ENCODE peak calls at places on chromosome 11, in nine cellular contexts. One of them, this sample, is unnamed.

GRCh38 chr11:67646535-67647336 is 3.8 kb downstream of the ACY3 start:
- DNase-seq in GM12878: peak; percentile 70
- DNase-seq in activated naive CD4-positive, alpha-beta T cell: peak; percentile 12
- DNase-seq in non-pigmented ciliary epithelial cell: no peak
- DNase-seq in GM10248: no peak
- DNase-seq in psoas muscle: no peak
- DNase-seq in Right ventricle myocardium superior: no peak
- DNase-seq in stimulated activated CD8-positive, alpha-beta memory T cell treated with anti-CD3 and anti-CD28 coated beads, Interleukin-15, amount 100 ng/mL, for 4 hours: no peak
- DNase-seq in left ventricle myocardium superior: no peak
- DNase-seq in this sample: no peak

GRCh38 chr11:25943777-25944661 is 387.9 kb upstream of the ANO3 start:
- DNase-seq in psoas muscle: no peak
- DNase-seq in stimulated activated CD8-positive, alpha-beta memory T cell treated with anti-CD3 and anti-CD28 coated beads, Interleukin-15, amount 100 ng/mL, for 4 hours: no peak
- DNase-seq in activated naive CD4-positive, alpha-beta T cell: no peak
- DNase-seq in left ventricle myocardium superior: no peak
- DNase-seq in GM10248: no peak
- DNase-seq in non-pigmented ciliary epithelial cell: no peak
- DNase-seq in GM12878: no peak
- DNase-seq in Right ventricle myocardium superior: no peak
- DNase-seq in this sample: no peak

GRCh38 chr11:46505741-46506485 is 87.9 kb downstream of the AMBRA1 start:
- DNase-seq in non-pigmented ciliary epithelial cell: no peak
- DNase-seq in stimulated activated CD8-positive, alpha-beta memory T cell treated with anti-CD3 and anti-CD28 coated beads, Interleukin-15, amount 100 ng/mL, for 4 hours: no peak
- DNase-seq in activated naive CD4-positive, alpha-beta T cell: no peak
- DNase-seq in left ventricle myocardium superior: peak; percentile 54
- DNase-seq in GM10248: no peak
- DNase-seq in psoas muscle: no peak
- DNase-seq in Right ventricle myocardium superior: peak; percentile 40
- DNase-seq in GM12878: no peak
- DNase-seq in this sample: no peak

GRCh38 chr11:1763336-1763795 is 361 bp downstream of the CTSD start:
- DNase-seq in left ventricle myocardium superior: no peak
- DNase-seq in psoas muscle: peak; percentile 42
- DNase-seq in GM12878: no peak
- DNase-seq in activated naive CD4-positive, alpha-beta T cell: no peak
- DNase-seq in Right ventricle myocardium superior: no peak
- DNase-seq in GM10248: no peak
- DNase-seq in stimulated activated CD8-positive, alpha-beta memory T cell treated with anti-CD3 and anti-CD28 coated beads, Interleukin-15, amount 100 ng/mL, for 4 hours: no peak
- DNase-seq in non-pigmented ciliary epithelial cell: no peak
- DNase-seq in this sample: no peak

GRCh38 chr11:91459840-91460239 is 764.8 kb upstream of the FAT3 start:
- DNase-seq in activated naive CD4-positive, alpha-beta T cell: no peak
- DNase-seq in GM10248: no peak
- DNase-seq in non-pigmented ciliary epithelial cell: no peak
- DNase-seq in Right ventricle myocardium superior: no peak
- DNase-seq in GM12878: no peak
- DNase-seq in left ventricle myocardium superior: no peak
- DNase-seq in psoas muscle: no peak
- DNase-seq in stimulated activated CD8-positive, alpha-beta memory T cell treated with anti-CD3 and anti-CD28 coated beads, Interleukin-15, amount 100 ng/mL, for 4 hours: no peak
- DNase-seq in this sample: no peak

GRCh38 chr11:1231396-1232327 is 8.8 kb downstream of the MUC5B start:
- DNase-seq in GM10248: no peak
- DNase-seq in left ventricle myocardium superior: peak; percentile 26
- DNase-seq in GM12878: no peak
- DNase-seq in non-pigmented ciliary epithelial cell: no peak
- DNase-seq in Right ventricle myocardium superior: peak; percentile 30
- DNase-seq in psoas muscle: peak; percentile 9
- DNase-seq in stimulated activated CD8-positive, alpha-beta memory T cell treated with anti-CD3 and anti-CD28 coated beads, Interleukin-15, amount 100 ng/mL, for 4 hours: no peak
- DNase-seq in activated naive CD4-positive, alpha-beta T cell: no peak
- DNase-seq in this sample: no peak

GRCh38 chr11:63667993-63668392 is 3.2 kb downstream of the ATL3 start:
- DNase-seq in psoas muscle: no peak
- DNase-seq in left ventricle myocardium superior: no peak
- DNase-seq in non-pigmented ciliary epithelial cell: peak; percentile 82
- DNase-seq in activated naive CD4-positive, alpha-beta T cell: no peak
- DNase-seq in stimulated activated CD8-positive, alpha-beta memory T cell treated with anti-CD3 and anti-CD28 coated beads, Interleukin-15, amount 100 ng/mL, for 4 hours: no peak
- DNase-seq in Right ventricle myocardium superior: no peak
- DNase-seq in GM10248: no peak
- DNase-seq in GM12878: no peak
- DNase-seq in this sample: no peak

GRCh38 chr11:72589802-72590761 is 84.1 kb downstream of the PDE2A start:
- DNase-seq in GM10248: peak; percentile 56
- DNase-seq in GM12878: no peak
- DNase-seq in psoas muscle: peak; percentile 34
- DNase-seq in left ventricle myocardium superior: peak; percentile 61
- DNase-seq in stimulated activated CD8-positive, alpha-beta memory T cell treated with anti-CD3 and anti-CD28 coated beads, Interleukin-15, amount 100 ng/mL, for 4 hours: no peak
- DNase-seq in non-pigmented ciliary epithelial cell: no peak
- DNase-seq in activated naive CD4-positive, alpha-beta T cell: peak; percentile 49
- DNase-seq in Right ventricle myocardium superior: peak; percentile 57
- DNase-seq in this sample: no peak

GRCh38 chr11:60428517-60428916 is 855 bp upstream of the MS4A5 start:
- DNase-seq in psoas muscle: no peak
- DNase-seq in GM12878: no peak
- DNase-seq in non-pigmented ciliary epithelial cell: no peak
- DNase-seq in left ventricle myocardium superior: no peak
- DNase-seq in Right ventricle myocardium superior: no peak
- DNase-seq in stimulated activated CD8-positive, alpha-beta memory T cell treated with anti-CD3 and anti-CD28 coated beads, Interleukin-15, amount 100 ng/mL, for 4 hours: no peak
- DNase-seq in activated naive CD4-positive, alpha-beta T cell: no peak
- DNase-seq in GM10248: no peak
- DNase-seq in this sample: no peak

GRCh38 chr11:78806214-78807004 is 231.7 kb upstream of the NARS2 start:
- DNase-seq in GM12878: no peak
- DNase-seq in GM10248: no peak
- DNase-seq in left ventricle myocardium superior: no peak
- DNase-seq in non-pigmented ciliary epithelial cell: no peak
- DNase-seq in Right ventricle myocardium superior: no peak
- DNase-seq in psoas muscle: no peak
- DNase-seq in activated naive CD4-positive, alpha-beta T cell: no peak
- DNase-seq in stimulated activated CD8-positive, alpha-beta memory T cell treated with anti-CD3 and anti-CD28 coated beads, Interleukin-15, amount 100 ng/mL, for 4 hours: no peak
- DNase-seq in this sample: no peak

GRCh38 chr11:60952742-60953170 is 780 bp upstream of the SLC15A3 start:
- DNase-seq in non-pigmented ciliary epithelial cell: no peak
- DNase-seq in Right ventricle myocardium superior: no peak
- DNase-seq in stimulated activated CD8-positive, alpha-beta memory T cell treated with anti-CD3 and anti-CD28 coated beads, Interleukin-15, amount 100 ng/mL, for 4 hours: no peak
- DNase-seq in activated naive CD4-positive, alpha-beta T cell: no peak
- DNase-seq in left ventricle myocardium superior: peak; percentile 42
- DNase-seq in GM12878: no peak
- DNase-seq in psoas muscle: no peak
- DNase-seq in GM10248: no peak
- DNase-seq in this sample: no peak

GRCh38 chr11:62241095-62241494 is 944 bp upstream of the SCGB1D2 start:
- DNase-seq in GM10248: no peak
- DNase-seq in stimulated activated CD8-positive, alpha-beta memory T cell treated with anti-CD3 and anti-CD28 coated beads, Interleukin-15, amount 100 ng/mL, for 4 hours: no peak
- DNase-seq in non-pigmented ciliary epithelial cell: no peak
- DNase-seq in Right ventricle myocardium superior: no peak
- DNase-seq in left ventricle myocardium superior: no peak
- DNase-seq in GM12878: no peak
- DNase-seq in activated naive CD4-positive, alpha-beta T cell: no peak
- DNase-seq in psoas muscle: no peak
- DNase-seq in this sample: no peak

GRCh38 chr11:111018571-111018970 is 227.0 kb upstream of the POU2AF2 start:
- DNase-seq in Right ventricle myocardium superior: no peak
- DNase-seq in non-pigmented ciliary epithelial cell: no peak
- DNase-seq in left ventricle myocardium superior: no peak
- DNase-seq in psoas muscle: no peak
- DNase-seq in GM10248: no peak
- DNase-seq in activated naive CD4-positive, alpha-beta T cell: no peak
- DNase-seq in stimulated activated CD8-positive, alpha-beta memory T cell treated with anti-CD3 and anti-CD28 coated beads, Interleukin-15, amount 100 ng/mL, for 4 hours: no peak
- DNase-seq in GM12878: no peak
- DNase-seq in this sample: no peak

GRCh38 chr11:128039140-128040021 is 548.0 kb downstream of the ETS1 start:
- DNase-seq in left ventricle myocardium superior: peak; percentile 35
- DNase-seq in stimulated activated CD8-positive, alpha-beta memory T cell treated with anti-CD3 and anti-CD28 coated beads, Interleukin-15, amount 100 ng/mL, for 4 hours: peak; percentile 57
- DNase-seq in non-pigmented ciliary epithelial cell: no peak
- DNase-seq in GM12878: no peak
- DNase-seq in Right ventricle myocardium superior: peak; percentile 57
- DNase-seq in psoas muscle: peak; percentile 52
- DNase-seq in GM10248: no peak
- DNase-seq in activated naive CD4-positive, alpha-beta T cell: peak; percentile 61
- DNase-seq in this sample: no peak

GRCh38 chr11:67571443-67571842 is 12.2 kb upstream of the GSTP1 start:
- DNase-seq in psoas muscle: no peak
- DNase-seq in stimulated activated CD8-positive, alpha-beta memory T cell treated with anti-CD3 and anti-CD28 coated beads, Interleukin-15, amount 100 ng/mL, for 4 hours: no peak
- DNase-seq in activated naive CD4-positive, alpha-beta T cell: no peak
- DNase-seq in left ventricle myocardium superior: no peak
- DNase-seq in Right ventricle myocardium superior: no peak
- DNase-seq in GM10248: no peak
- DNase-seq in non-pigmented ciliary epithelial cell: no peak
- DNase-seq in GM12878: no peak
- DNase-seq in this sample: no peak

GRCh38 chr11:121592708-121593107 is 139.9 kb upstream of the SORL1-AS1 start:
- DNase-seq in GM10248: peak; percentile 32
- DNase-seq in psoas muscle: no peak
- DNase-seq in non-pigmented ciliary epithelial cell: no peak
- DNase-seq in GM12878: peak; percentile 17
- DNase-seq in left ventricle myocardium superior: no peak
- DNase-seq in Right ventricle myocardium superior: no peak
- DNase-seq in stimulated activated CD8-positive, alpha-beta memory T cell treated with anti-CD3 and anti-CD28 coated beads, Interleukin-15, amount 100 ng/mL, for 4 hours: no peak
- DNase-seq in activated naive CD4-positive, alpha-beta T cell: no peak
- DNase-seq in this sample: no peak

This sample was measured in esophagus squamous epithelium.